ENCODE peak calls at places on chromosomes 7 and 10, in four cellular contexts. N is cardiac fibroblast, O is body of pancreas, W is tibial nerve. T is an unnamed sample.

GRCh38 chr7:137636376-137636775 is 210.4 kb downstream of the DGKI start:
- DNase-seq in N (no peak), W (no peak), O (no peak), T (no peak)

GRCh38 chr10:126722726-126723125 is 52.2 kb upstream of the C10orf90 start:
- DNase-seq in W (no peak), O (no peak), N (no peak), T (no peak)

GRCh38 chr7:33091111-33091531 is 18.1 kb downstream of the RP9 start:
- DNase-seq in O (no peak), W (no peak), N (peak; percentile 55), T (no peak)

GRCh38 chr10:130843051-130843653 is 468.4 kb downstream of the TCERG1L start:
- DNase-seq in W (no peak), O (no peak), N (no peak), T (no peak)

GRCh38 chr7:2643386-2644229 is 11.8 kb downstream of the TTYH3 start:
- DNase-seq in W (no peak), O (no peak), N (no peak), T (peak; percentile 25)

GRCh38 chr7:111229181-111229740 is 138.3 kb downstream of the LRRN3 start:
- DNase-seq in N (no peak), W (no peak), O (no peak), T (no peak)

GRCh38 chr10:78065616-78066410 is 32.1 kb downstream of the RPS24 start:
- DNase-seq in N (no peak), O (no peak), W (no peak), T (no peak)

GRCh38 chr7:33831389-33832118 is 73.8 kb upstream of the BMPER start:
- DNase-seq in O (no peak), N (peak; percentile 69), W (peak; percentile 59), T (peak; percentile 54)

GRCh38 chr7:78437118-78437517 is 638.5 kb downstream of the PHTF2 start:
- DNase-seq in W (no peak), O (no peak), N (peak; percentile 43), T (no peak)

GRCh38 chr7:121397832-121398231 is 1.7 kb upstream of the FAM3C start:
- DNase-seq in O (no peak), N (no peak), W (no peak), T (no peak)

DNA sequence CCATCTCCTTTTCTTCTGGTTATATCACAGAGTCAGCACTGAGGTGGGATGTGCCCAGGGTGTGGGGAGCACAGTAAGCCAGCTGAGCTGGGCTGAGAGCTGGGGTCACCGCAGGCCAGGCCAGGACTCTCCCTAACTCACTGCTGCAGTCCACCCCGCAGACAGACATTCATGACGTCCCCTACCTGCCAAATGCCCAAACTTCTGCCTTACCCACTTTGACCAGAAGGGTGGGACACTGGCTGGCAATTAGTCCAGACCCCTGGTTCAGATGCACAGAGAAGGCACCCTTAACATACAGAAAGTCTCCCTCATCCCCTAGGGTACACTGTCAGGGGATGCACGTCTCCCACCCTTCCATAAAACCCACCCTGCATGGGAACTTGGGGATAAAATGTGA is 2.1 kb downstream of the DRGX start:
- DNase-seq in O (no peak), W (no peak), N (no peak), T (no peak)
- TF ChIP-seq CTCF in O (no peak), W (no peak), N (peak; percentile 9), T (no peak)

GRCh38 chr7:90579181-90579688 is 16.9 kb upstream of the CDK14 start:
- DNase-seq in N (peak; percentile 95), W (no peak), O (no peak), T (no peak)
- TF ChIP-seq CTCF in N (peak; percentile 34), W (no peak), O (no peak), T (no peak)

GRCh38 chr7:35593896-35594295 is 101.0 kb downstream of the HERPUD2 start:
- DNase-seq in W (no peak), N (no peak), O (no peak), T (no peak)
- TF ChIP-seq CTCF in W (no peak), N (peak; percentile 27), O (no peak), T (no peak)

GRCh38 chr7:109842386-109842785 is 1248.5 kb upstream of the LRRN3 start:
- DNase-seq in N (no peak), O (no peak), W (no peak), T (no peak)

GRCh38 chr7:109844362-109844761 is 1246.6 kb upstream of the LRRN3 start:
- DNase-seq in N (peak; percentile 9), O (no peak), W (no peak), T (no peak)
- TF ChIP-seq CTCF in N (peak; percentile 16), O (no peak), W (no peak), T (peak; percentile 8)

GRCh38 chr10:48446785-48447184 is 140.3 kb downstream of the MAPK8 start:
- DNase-seq in N (no peak), W (no peak), O (no peak), T (no peak)

GRCh38 chr10:48444266-48444665 is 137.8 kb downstream of the MAPK8 start:
- DNase-seq in N (peak; percentile 22), O (no peak), W (no peak), T (no peak)

GRCh38 chr10:48445932-48446331 is 139.5 kb downstream of the MAPK8 start:
- DNase-seq in O (no peak), N (no peak), W (no peak), T (no peak)

GRCh38 chr10:48442809-48443177 is 136.3 kb downstream of the MAPK8 start:
- DNase-seq in N (no peak), O (no peak), W (no peak), T (no peak)

GRCh38 chr10:48444861-48445841 is 138.7 kb downstream of the MAPK8 start:
- DNase-seq in W (no peak), N (no peak), O (peak; percentile 11), T (no peak)
- TF ChIP-seq CTCF in W (no peak), N (no peak), O (no peak), T (no peak)

GRCh38 chr7:91089382-91089963 is 174.8 kb upstream of the FZD1 start:
- DNase-seq in O (no peak), N (peak; percentile 67), W (peak; percentile 27), T (no peak)
- TF ChIP-seq CTCF in O (peak; percentile 47), N (peak; percentile 75), W (peak; percentile 53), T (peak; percentile 36)

T was measured in uterus.